ENCODE peak calls at places on chromosomes 4 and X, in eight cellular contexts. G, N, J, R, H, W, X and F are unnamed samples.

GRCh38 chrX:148580016-148580415 is 79.6 kb downstream of the AFF2 start:
- DNase-seq in H (no peak), G (no peak), W (no peak), R (no peak), J (no peak), N (no peak), X (no peak), F (no peak)

GRCh38 chr4:16765549-16765948 is 132.9 kb downstream of the LDB2 start:
- DNase-seq in H (no peak), J (no peak), R (no peak), W (no peak), X (no peak), N (no peak), G (no peak), F (no peak)

GRCh38 chrX:41029332-41029731 is 55.9 kb upstream of the USP9X start:
- DNase-seq in W (no peak), H (no peak), R (no peak), J (peak; percentile 46), N (peak; percentile 8), G (no peak), X (no peak), F (no peak)

GRCh38 chr4:24770111-24770584 is 25.2 kb upstream of the SOD3 start:
- DNase-seq in X (no peak), N (peak; percentile 26), H (no peak), R (peak; percentile 69), W (no peak), J (peak; percentile 97), G (peak; percentile 91), F (peak; percentile 75)

GRCh38 chr4:33696066-33696465 is 2548.2 kb downstream of the ARAP2 start:
- DNase-seq in G (peak; percentile 68), W (no peak), J (peak; percentile 42), X (no peak), R (no peak), N (no peak), H (no peak), F (no peak)

GRCh38 chrX:132491191-132491590 is 2.4 kb upstream of the MBNL3 start:
- DNase-seq in X (peak; percentile 41), H (no peak), G (peak; percentile 23), R (no peak), W (no peak), J (no peak), N (no peak), F (no peak)

GRCh38 chr4:123232439-123232838 is 164.2 kb upstream of the SPRY1 start:
- DNase-seq in R (peak; percentile 24), H (no peak), X (no peak), J (peak; percentile 41), W (no peak), G (peak; percentile 73), N (no peak), F (no peak)

GRCh38 chr4:76956961-76957738 is 7.6 kb downstream of the SEPTIN11 start:
- DNase-seq in G (peak; percentile 57), N (no peak), H (peak; percentile 43), R (no peak), X (no peak), J (no peak), W (no peak), F (no peak)

GRCh38 chr4:1960170-1960825 is 48.5 kb downstream of the NELFA start:
- DNase-seq in R (no peak), N (no peak), X (no peak), G (peak; percentile 52), H (no peak), W (no peak), J (peak; percentile 66), F (no peak)

GRCh38 chr4:75327804-75328512 is 186.2 kb downstream of the RCHY1 start:
- DNase-seq in R (no peak), J (no peak), N (peak; percentile 57), W (no peak), H (no peak), X (no peak), G (peak; percentile 15), F (no peak)

GRCh38 chr4:658681-659667 is 15.1 kb downstream of the ATP5ME start:
- DNase-seq in W (peak; percentile 55), R (no peak), H (no peak), G (no peak), X (no peak), N (peak; percentile 82), J (no peak), F (no peak)

GRCh38 chr4:54276633-54277426 is 47.7 kb downstream of the PDGFRA start:
- DNase-seq in W (no peak), G (peak; percentile 24), N (peak; percentile 85), X (no peak), R (no peak), H (no peak), J (no peak), F (no peak)

GRCh38 chr4:70405765-70406164 is 8.0 kb downstream of the OPRPN start:
- DNase-seq in R (no peak), W (no peak), J (no peak), G (no peak), H (no peak), N (no peak), X (no peak), F (no peak)

GRCh38 chr4:8762951-8763735 is 108.5 kb downstream of the HMX1 start:
- DNase-seq in X (peak; percentile 17), G (no peak), J (no peak), H (no peak), W (peak; percentile 26), R (no peak), N (peak; percentile 32), F (no peak)

GRCh38 chrX:1609759-1610158 is 5.1 kb upstream of the ASMT start:
- DNase-seq in N (no peak), R (no peak), G (no peak), J (no peak), H (no peak), X (no peak), W (no peak), F (no peak)

GRCh38 chr4:6200922-6201362 is 593 bp upstream of the JAKMIP1 start:
- DNase-seq in J (no peak), N (no peak), R (no peak), X (no peak), H (no peak), W (no peak), G (no peak), F (no peak)

DNA sequence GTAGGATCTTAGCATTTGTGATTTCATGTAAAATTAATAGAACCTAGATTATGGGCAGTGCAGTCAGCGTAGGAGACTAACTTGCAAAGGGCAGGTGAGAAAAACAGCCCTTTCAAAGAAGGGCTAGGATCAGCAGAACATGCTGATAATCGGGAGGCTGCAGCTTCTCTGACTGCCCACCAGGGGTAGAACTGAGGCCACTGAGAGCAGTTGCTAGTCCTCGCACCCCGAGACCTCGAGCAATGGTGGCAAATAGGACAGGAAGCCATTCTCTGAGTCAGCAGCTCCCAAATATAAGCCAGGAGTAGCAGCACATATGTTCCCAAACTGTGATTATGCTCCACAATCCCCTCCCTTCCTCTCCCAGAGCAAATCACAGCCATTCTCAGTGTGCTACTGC is 186.4 kb downstream of the MSL3 start:
- DNase-seq in R (no peak), J (peak; percentile 76), G (peak; percentile 78), W (no peak), N (peak; percentile 43), X (peak; percentile 39), H (no peak), F (peak; percentile 26)
- TF ChIP-seq CTCF in R (peak; percentile 61), J (peak; percentile 83), G (peak; percentile 43), W (peak; percentile 14), N (peak; percentile 55), X (peak; percentile 30), H (peak; percentile 55), F (peak; percentile 49)

GRCh38 chr4:186724861-186725419 is 1.3 kb upstream of the FAT1 start:
- DNase-seq in G (peak; percentile 41), H (no peak), W (no peak), N (peak; percentile 78), J (peak; percentile 58), X (no peak), R (no peak), F (no peak)
- H3K4me3 ChIP-seq in G (peak overlapping the region; percentile 97), H (peak overlapping the region; percentile 92), W (peak overlapping the region; percentile 88), N (peak overlapping the region; percentile 84), J (peak overlapping the region; percentile 65), X (peak overlapping the region; percentile 83), R (peak overlapping the region; percentile 83), F (peak overlapping the region; percentile 98)

DNA sequence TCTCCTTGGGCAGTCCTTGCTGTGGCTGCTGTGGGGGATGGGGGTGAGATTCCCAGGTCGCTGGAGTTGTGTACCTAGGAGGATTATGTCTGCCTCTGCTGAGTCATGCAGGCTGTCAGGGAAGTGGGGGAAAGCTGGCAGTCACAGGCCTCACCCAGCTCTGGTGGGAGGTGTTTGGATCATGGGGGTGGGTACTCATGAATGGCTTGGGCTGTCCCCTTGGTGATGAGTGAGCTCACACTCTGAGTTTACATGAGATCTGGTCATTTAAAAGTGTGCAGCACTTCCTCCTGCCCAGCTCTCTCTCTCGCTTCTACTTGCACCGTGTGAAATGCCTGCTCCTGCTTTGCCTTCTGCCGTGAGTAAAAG is 24.6 kb upstream of the PDLIM3 start:
- DNase-seq in H (no peak), R (no peak), G (peak; percentile 26), X (peak; percentile 79), W (peak; percentile 65), J (peak; percentile 79), N (no peak), F (peak; percentile 20)
- TF ChIP-seq CTCF in H (no peak), R (no peak), G (no peak), X (no peak), W (no peak), J (no peak), N (no peak), F (no peak)

DNA sequence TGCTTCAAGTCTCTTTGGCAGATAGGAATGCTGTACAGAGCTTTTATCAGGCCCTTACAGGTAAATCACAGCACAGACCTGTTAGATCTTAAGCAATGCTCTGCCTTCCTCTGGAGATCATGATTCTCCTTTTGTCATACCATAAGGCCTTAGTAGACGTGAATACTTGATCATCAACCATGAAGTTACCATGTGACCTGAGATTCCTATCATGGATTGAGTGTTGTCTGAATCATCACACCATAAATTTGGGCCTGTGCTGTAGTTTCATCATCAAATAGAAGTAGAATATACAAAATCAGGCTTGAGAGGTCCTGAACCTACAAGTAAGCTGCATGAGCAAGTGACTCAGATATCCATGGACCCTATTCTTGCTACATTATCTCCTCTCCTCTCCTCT is 466.8 kb upstream of the INTU start:
- DNase-seq in N (no peak), R (no peak), H (no peak), G (peak; percentile 66), W (no peak), J (peak; percentile 15), X (no peak), F (no peak)
- H3K4me3 ChIP-seq in N (no peak overlapping the region), R (no peak overlapping the region), H (no peak overlapping the region), G (no peak overlapping the region), W (no peak overlapping the region), J (no peak overlapping the region), X (no peak overlapping the region), F (no peak overlapping the region)

GRCh38 chrX:111568356-111568755 is 56.9 kb downstream of the SERTM2 start:
- DNase-seq in N (peak; percentile 32), G (no peak), H (no peak), R (no peak), W (no peak), X (peak; percentile 29), J (peak; percentile 54), F (no peak)
- TF ChIP-seq CTCF in N (peak; percentile 42), G (no peak), H (peak; percentile 12), R (no peak), W (no peak), X (peak; percentile 64), J (peak; percentile 64), F (peak; percentile 28)